ENCODE peak calls at places on chromosomes 11 and 22, in seven cellular contexts. One of them, this sample, is unnamed.

GRCh38 chr11:44595964-44596381 is 30.5 kb downstream of the CD82 start:
- DNase-seq in left lung: no peak
- DNase-seq in dorsolateral prefrontal cortex: peak; percentile 54
- DNase-seq in SJSA1: no peak
- DNase-seq in A549: no peak
- DNase-seq in GM23248: peak; percentile 26
- DNase-seq in mammary epithelial cell: no peak
- DNase-seq in this sample: peak; percentile 89

GRCh38 chr22:50739894-50740293 is 1.9 kb downstream of the ACR start:
- DNase-seq in left lung: peak; percentile 46
- DNase-seq in dorsolateral prefrontal cortex: no peak
- DNase-seq in SJSA1: no peak
- DNase-seq in A549: no peak
- DNase-seq in GM23248: no peak
- DNase-seq in mammary epithelial cell: no peak
- DNase-seq in this sample: no peak

GRCh38 chr11:134445601-134446325 is 33.7 kb upstream of the B3GAT1 start:
- DNase-seq in left lung: no peak
- DNase-seq in dorsolateral prefrontal cortex: no peak
- DNase-seq in SJSA1: no peak
- DNase-seq in A549: no peak
- DNase-seq in GM23248: no peak
- DNase-seq in mammary epithelial cell: no peak
- DNase-seq in this sample: no peak

GRCh38 chr11:92960886-92961285 is 8.6 kb upstream of the MTNR1B start:
- DNase-seq in left lung: no peak
- DNase-seq in dorsolateral prefrontal cortex: no peak
- DNase-seq in SJSA1: no peak
- DNase-seq in A549: no peak
- DNase-seq in GM23248: no peak
- DNase-seq in mammary epithelial cell: no peak
- DNase-seq in this sample: no peak

GRCh38 chr11:725624-726202 is 19.7 kb downstream of the EPS8L2 start:
- DNase-seq in left lung: no peak
- DNase-seq in dorsolateral prefrontal cortex: no peak
- DNase-seq in SJSA1: no peak
- DNase-seq in A549: no peak
- DNase-seq in GM23248: no peak
- DNase-seq in mammary epithelial cell: no peak
- DNase-seq in this sample: no peak

GRCh38 chr11:3956038-3956437 is 100.6 kb downstream of the STIM1 start:
- DNase-seq in left lung: no peak
- DNase-seq in dorsolateral prefrontal cortex: no peak
- DNase-seq in SJSA1: no peak
- DNase-seq in A549: no peak
- DNase-seq in GM23248: no peak
- DNase-seq in mammary epithelial cell: no peak
- DNase-seq in this sample: no peak

GRCh38 chr11:57210731-57211335 is 26.2 kb downstream of the APLNR start:
- DNase-seq in left lung: no peak
- DNase-seq in dorsolateral prefrontal cortex: no peak
- DNase-seq in SJSA1: no peak
- DNase-seq in A549: no peak
- DNase-seq in GM23248: no peak
- DNase-seq in mammary epithelial cell: no peak
- DNase-seq in this sample: no peak

GRCh38 chr11:20529757-20530156 is 69.7 kb upstream of the SLC6A5 start:
- DNase-seq in left lung: no peak
- DNase-seq in dorsolateral prefrontal cortex: no peak
- DNase-seq in SJSA1: no peak
- DNase-seq in A549: no peak
- DNase-seq in GM23248: no peak
- DNase-seq in mammary epithelial cell: no peak
- DNase-seq in this sample: no peak

GRCh38 chr22:38316340-38317236 is 645 bp downstream of the CSNK1E start:
- DNase-seq in left lung: peak; percentile 87
- DNase-seq in dorsolateral prefrontal cortex: peak; percentile 67
- DNase-seq in SJSA1: no peak
- DNase-seq in A549: peak; percentile 38
- DNase-seq in GM23248: peak; percentile 84
- DNase-seq in mammary epithelial cell: peak; percentile 51
- DNase-seq in this sample: peak; percentile 86

GRCh38 chr11:4092031-4092430 is 2.6 kb upstream of the RRM1 start:
- DNase-seq in left lung: no peak
- DNase-seq in dorsolateral prefrontal cortex: no peak
- DNase-seq in SJSA1: no peak
- DNase-seq in A549: no peak
- DNase-seq in GM23248: no peak
- DNase-seq in mammary epithelial cell: no peak
- DNase-seq in this sample: no peak

GRCh38 chr11:11987503-11988022 is 20.9 kb downstream of the DKK3 start:
- DNase-seq in left lung: no peak
- DNase-seq in dorsolateral prefrontal cortex: no peak
- DNase-seq in SJSA1: peak; percentile 67
- DNase-seq in A549: peak; percentile 66
- DNase-seq in GM23248: peak; percentile 74
- DNase-seq in mammary epithelial cell: no peak
- DNase-seq in this sample: no peak

GRCh38 chr22:50114221-50114981 is 24.6 kb downstream of the MOV10L1 start:
- DNase-seq in left lung: peak; percentile 79
- DNase-seq in dorsolateral prefrontal cortex: no peak
- DNase-seq in SJSA1: peak; percentile 58
- DNase-seq in A549: no peak
- DNase-seq in GM23248: peak; percentile 79
- DNase-seq in mammary epithelial cell: no peak
- DNase-seq in this sample: no peak

GRCh38 chr11:112962854-112963367 is 1.7 kb downstream of the NCAM1 start:
- DNase-seq in left lung: peak; percentile 82
- DNase-seq in dorsolateral prefrontal cortex: peak; percentile 80
- DNase-seq in SJSA1: peak; percentile 73
- DNase-seq in A549: no peak
- DNase-seq in GM23248: peak; percentile 47
- DNase-seq in mammary epithelial cell: no peak
- DNase-seq in this sample: no peak

GRCh38 chr11:15906481-15907035 is 449.8 kb downstream of the SOX6 start:
- DNase-seq in left lung: no peak
- DNase-seq in dorsolateral prefrontal cortex: no peak
- DNase-seq in SJSA1: no peak
- DNase-seq in A549: no peak
- DNase-seq in GM23248: no peak
- DNase-seq in mammary epithelial cell: no peak
- DNase-seq in this sample: no peak

GRCh38 chr22:30314918-30315317 is 11.8 kb downstream of the TBC1D10A start:
- DNase-seq in left lung: no peak
- DNase-seq in dorsolateral prefrontal cortex: no peak
- DNase-seq in SJSA1: peak; percentile 73
- DNase-seq in A549: no peak
- DNase-seq in GM23248: no peak
- DNase-seq in mammary epithelial cell: peak; percentile 75
- DNase-seq in this sample: no peak

GRCh38 chr11:121932646-121933185 is 183.3 kb downstream of the BLID start:
- DNase-seq in left lung: no peak
- DNase-seq in dorsolateral prefrontal cortex: no peak
- DNase-seq in SJSA1: no peak
- DNase-seq in A549: no peak
- DNase-seq in GM23248: peak; percentile 45
- DNase-seq in mammary epithelial cell: peak; percentile 69
- DNase-seq in this sample: no peak

GRCh38 chr11:112523477-112523876 is 262.8 kb upstream of the PLET1 start:
- DNase-seq in left lung: no peak
- DNase-seq in dorsolateral prefrontal cortex: peak; percentile 35
- DNase-seq in SJSA1: peak; percentile 47
- DNase-seq in A549: no peak
- DNase-seq in GM23248: peak; percentile 59
- DNase-seq in mammary epithelial cell: peak; percentile 44
- DNase-seq in this sample: no peak

GRCh38 chr22:36368359-36368983 is 19.3 kb downstream of the MYH9 start:
- DNase-seq in left lung: no peak
- DNase-seq in dorsolateral prefrontal cortex: no peak
- DNase-seq in SJSA1: peak; percentile 94
- DNase-seq in A549: peak; percentile 57
- DNase-seq in GM23248: peak; percentile 74
- DNase-seq in mammary epithelial cell: peak; percentile 77
- DNase-seq in this sample: no peak

GRCh38 chr11:61174949-61175348 is 13.7 kb upstream of the VPS37C start:
- DNase-seq in left lung: no peak
- DNase-seq in dorsolateral prefrontal cortex: no peak
- DNase-seq in SJSA1: no peak
- DNase-seq in A549: no peak
- DNase-seq in GM23248: no peak
- DNase-seq in mammary epithelial cell: no peak
- DNase-seq in this sample: no peak

GRCh38 chr11:86938900-86939880 is 16.0 kb downstream of the FZD4 start:
- DNase-seq in left lung: no peak
- DNase-seq in dorsolateral prefrontal cortex: no peak
- DNase-seq in SJSA1: no peak
- DNase-seq in A549: peak; percentile 50
- DNase-seq in GM23248: peak; percentile 77
- DNase-seq in mammary epithelial cell: peak; percentile 31
- DNase-seq in this sample: no peak

DNA sequence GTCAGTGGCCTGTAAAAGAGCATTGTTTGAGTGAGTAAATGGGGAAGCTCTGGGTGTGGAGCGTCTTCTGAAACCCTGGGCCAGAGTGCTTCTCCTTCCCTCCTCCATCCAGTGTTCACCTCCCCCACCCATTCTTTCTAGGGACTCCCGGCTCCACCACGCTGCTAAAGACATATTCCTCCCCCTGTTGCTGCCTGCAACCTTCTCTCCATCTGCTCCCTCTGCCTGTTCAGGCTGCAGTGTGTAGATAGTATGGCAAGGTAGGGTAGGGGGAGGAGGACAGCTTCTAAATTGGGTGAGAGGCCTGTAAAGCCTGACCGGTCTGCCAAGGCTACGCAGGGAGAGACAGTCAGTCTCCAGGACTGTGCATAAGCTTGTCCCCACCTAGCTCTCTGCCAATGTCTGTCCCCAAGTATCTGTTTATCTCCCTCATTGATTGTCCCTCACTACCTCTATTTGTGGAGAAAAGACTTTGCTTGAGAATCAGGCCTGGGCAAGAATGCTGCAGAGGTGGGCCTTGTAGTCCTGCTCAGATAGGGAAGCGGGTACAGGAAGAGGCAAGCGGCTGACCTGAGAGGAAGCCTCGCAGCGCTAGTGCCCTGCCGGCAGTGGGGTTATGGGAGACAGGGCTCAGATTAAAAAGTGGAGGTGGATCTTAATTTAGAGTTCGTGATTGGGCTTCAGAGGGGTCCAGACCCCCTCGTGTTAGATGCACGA is 905 bp upstream of the SEZ6L start:
- DNase-seq in left lung: no peak
- DNase-seq in dorsolateral prefrontal cortex: no peak
- DNase-seq in SJSA1: no peak
- DNase-seq in A549: no peak
- DNase-seq in GM23248: no peak
- DNase-seq in mammary epithelial cell: no peak
- DNase-seq in this sample: no peak
- H3K4me3 ChIP-seq in left lung: no peak overlapping the region
- H3K4me3 ChIP-seq in dorsolateral prefrontal cortex: peak overlapping the region; percentile 75
- H3K4me3 ChIP-seq in SJSA1: no peak overlapping the region
- H3K4me3 ChIP-seq in A549: no peak overlapping the region
- H3K4me3 ChIP-seq in GM23248: no peak overlapping the region
- H3K4me3 ChIP-seq in mammary epithelial cell: no peak overlapping the region
- H3K4me3 ChIP-seq in this sample: no peak overlapping the region

DNA sequence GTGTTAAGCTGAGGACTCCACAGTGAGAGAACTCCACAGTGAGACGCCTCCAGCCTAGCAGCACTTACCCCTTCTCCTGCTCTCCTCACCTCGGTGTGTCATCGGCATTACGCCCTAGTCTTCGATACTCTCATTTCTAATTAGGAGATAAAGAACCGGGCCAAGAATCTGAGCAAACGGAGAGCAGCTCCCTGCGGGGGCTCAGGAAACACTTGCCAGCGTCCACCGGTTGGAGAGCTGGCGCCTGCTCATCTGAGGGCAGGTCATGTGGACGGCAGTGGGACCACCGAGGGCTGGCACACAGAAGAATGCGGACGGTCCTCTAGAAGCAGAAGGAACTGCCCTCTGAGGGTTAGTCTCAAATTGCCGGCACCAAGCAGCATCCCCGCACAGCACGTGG is 13.0 kb downstream of the CERK start:
- DNase-seq in left lung: no peak
- DNase-seq in dorsolateral prefrontal cortex: no peak
- DNase-seq in SJSA1: no peak
- DNase-seq in A549: no peak
- DNase-seq in GM23248: no peak
- DNase-seq in mammary epithelial cell: no peak
- DNase-seq in this sample: no peak
- H3K27ac ChIP-seq in left lung: no peak overlapping the region
- H3K27ac ChIP-seq in dorsolateral prefrontal cortex: no peak overlapping the region
- H3K27ac ChIP-seq in SJSA1: no peak overlapping the region
- H3K27ac ChIP-seq in A549: no peak overlapping the region
- H3K27ac ChIP-seq in GM23248: no peak overlapping the region
- H3K27ac ChIP-seq in mammary epithelial cell: no peak overlapping the region
- H3K27ac ChIP-seq in this sample: no peak overlapping the region

GRCh38 chr11:127531167-127531566 is 530.6 kb upstream of the KIRREL3 start:
- DNase-seq in left lung: no peak
- DNase-seq in dorsolateral prefrontal cortex: no peak
- DNase-seq in SJSA1: no peak
- DNase-seq in A549: no peak
- DNase-seq in GM23248: no peak
- DNase-seq in mammary epithelial cell: no peak
- DNase-seq in this sample: no peak
- H3K4me3 ChIP-seq in left lung: no peak overlapping the region
- H3K4me3 ChIP-seq in dorsolateral prefrontal cortex: no peak overlapping the region
- H3K4me3 ChIP-seq in SJSA1: no peak overlapping the region
- H3K4me3 ChIP-seq in A549: no peak overlapping the region
- H3K4me3 ChIP-seq in GM23248: no peak overlapping the region
- H3K4me3 ChIP-seq in mammary epithelial cell: no peak overlapping the region
- H3K4me3 ChIP-seq in this sample: no peak overlapping the region

DNA sequence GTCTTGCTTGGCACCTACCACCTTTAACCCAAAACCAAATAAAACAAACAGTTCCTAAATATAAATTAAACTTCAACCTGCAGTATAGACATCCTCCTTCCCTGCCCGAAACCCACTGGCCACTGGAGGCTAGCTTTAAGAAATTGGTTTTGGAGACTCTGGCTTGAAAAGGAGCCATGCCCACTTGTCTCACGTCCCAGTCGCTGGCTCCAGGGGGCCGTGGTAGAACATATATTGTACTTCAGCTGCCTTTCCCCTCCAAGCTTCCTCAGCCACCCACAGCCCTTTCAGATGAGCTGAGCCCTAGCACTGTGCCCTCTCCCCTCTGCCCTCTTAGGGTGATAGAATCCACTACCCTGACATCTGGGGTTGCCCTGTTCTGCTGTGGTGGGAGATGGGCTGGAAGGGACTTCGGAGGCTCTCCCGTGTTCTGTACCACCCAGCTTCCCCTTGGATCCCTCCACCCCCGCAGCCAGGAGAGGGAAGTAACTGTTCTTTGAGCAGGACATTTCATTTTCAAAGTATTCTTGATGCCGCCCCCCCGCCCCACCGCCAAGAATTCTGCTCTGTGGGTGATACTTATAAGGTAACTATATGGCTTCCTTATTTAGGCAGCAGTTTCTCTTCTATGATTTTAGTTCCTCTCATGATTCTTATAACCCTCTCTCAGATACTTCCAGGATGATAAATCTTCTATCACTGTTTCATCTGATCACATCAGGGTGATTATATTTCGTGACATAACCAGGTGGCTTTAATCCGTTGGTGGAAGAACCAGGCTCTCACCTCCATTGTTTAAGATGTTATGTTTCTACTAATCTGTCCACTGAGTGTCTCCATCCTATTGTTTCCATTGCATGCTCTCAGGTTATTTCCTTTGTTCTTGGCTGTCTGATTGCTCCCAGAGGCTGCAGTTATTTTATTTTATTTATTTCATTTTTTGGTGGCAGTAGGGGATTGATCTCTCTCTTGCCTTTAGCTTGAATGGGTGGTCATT is 24.0 kb downstream of the ZBTB16 start:
- DNase-seq in left lung: no peak
- DNase-seq in dorsolateral prefrontal cortex: no peak
- DNase-seq in SJSA1: no peak
- DNase-seq in A549: no peak
- DNase-seq in GM23248: no peak
- DNase-seq in mammary epithelial cell: no peak
- DNase-seq in this sample: no peak
- H3K27ac ChIP-seq in left lung: peak overlapping the region; percentile 41
- H3K27ac ChIP-seq in dorsolateral prefrontal cortex: peak overlapping the region; percentile 69
- H3K27ac ChIP-seq in SJSA1: no peak overlapping the region
- H3K27ac ChIP-seq in A549: no peak overlapping the region
- H3K27ac ChIP-seq in GM23248: no peak overlapping the region
- H3K27ac ChIP-seq in mammary epithelial cell: no peak overlapping the region
- H3K27ac ChIP-seq in this sample: peak overlapping the region; percentile 66

This sample was measured in coronary artery.